ENCODE peak calls at places on chromosomes 12 and 14, in ten cellular contexts. O is activated T-cell treated with anti-CD3 and anti-CD28 coated beads, Interleukin-2, amount 50 U/mL, for 4 hours; X is small intestine; C is left lobe of liver; L is heart right ventricle; N is GM23248; Y is SK-N-SH; P is LoVo; V is GDM1; F is EL. M is an unnamed sample.

GRCh38 chr12:93913845-93914244 is 234.5 kb upstream of the PLXNC1 start:
- DNase-seq in F (peak; percentile 75), C (no peak), P (no peak), Y (no peak), X (no peak), L (no peak), V (no peak), N (peak; percentile 79), O (no peak), M (peak; percentile 75)

GRCh38 chr12:52767427-52767826 is 9.7 kb downstream of the KRT76 start:
- DNase-seq in L (no peak), F (no peak), X (no peak), P (no peak), C (no peak), V (no peak), O (no peak), Y (no peak), N (no peak), M (no peak)

GRCh38 chr12:27821259-27821973 is 41.4 kb upstream of the MANSC4 start:
- DNase-seq in C (no peak), L (no peak), X (peak; percentile 76), V (peak; percentile 19), P (peak; percentile 87), F (peak; percentile 79), O (peak; percentile 12), N (peak; percentile 79), Y (peak; percentile 51), M (peak; percentile 90)

GRCh38 chr12:84315926-84316325 is 596.7 kb downstream of the SLC6A15 start:
- DNase-seq in Y (no peak), F (no peak), P (no peak), L (no peak), O (no peak), N (peak; percentile 27), V (no peak), X (no peak), C (no peak), M (no peak)

GRCh38 chr12:118033331-118033730 is 16.8 kb downstream of the RFC5 start:
- DNase-seq in Y (no peak), X (no peak), N (peak; percentile 57), O (no peak), P (no peak), F (peak; percentile 23), V (no peak), L (no peak), C (no peak), M (no peak)

GRCh38 chr12:52524898-52525591 is 4.9 kb upstream of the KRT5 start:
- DNase-seq in L (no peak), P (no peak), F (no peak), X (no peak), N (no peak), O (no peak), V (no peak), Y (no peak), C (peak; percentile 11), M (no peak)

GRCh38 chr14:59199614-59200013 is 11.1 kb downstream of the DAAM1 start:
- DNase-seq in P (no peak), V (no peak), O (no peak), L (no peak), N (no peak), F (no peak), X (no peak), Y (no peak), C (no peak), M (peak; percentile 14)

GRCh38 chr12:52074006-52074405 is 4.2 kb downstream of the ATG101 start:
- DNase-seq in N (peak; percentile 77), X (no peak), F (peak; percentile 84), C (no peak), V (no peak), L (peak; percentile 72), Y (no peak), P (no peak), O (no peak), M (peak; percentile 70)

GRCh38 chr14:100048786-100049185 is 16.4 kb upstream of the EVL start:
- DNase-seq in V (no peak), P (no peak), Y (no peak), F (no peak), L (no peak), C (no peak), O (no peak), N (peak; percentile 26), X (no peak), M (no peak)

GRCh38 chr12:53217049-53217929 is 10.2 kb upstream of the ITGB7 start:
- DNase-seq in F (peak; percentile 47), O (peak; percentile 40), C (no peak), Y (no peak), V (peak; percentile 41), N (peak; percentile 86), L (peak; percentile 57), X (peak; percentile 43), P (no peak), M (no peak)

GRCh38 chr12:49358548-49359141 is 8.6 kb upstream of the SPATS2 start:
- DNase-seq in X (peak; percentile 65), C (peak; percentile 44), N (peak; percentile 62), V (peak; percentile 60), L (no peak), P (peak; percentile 61), Y (peak; percentile 74), F (peak; percentile 72), O (no peak), M (peak; percentile 73)

GRCh38 chr14:103094406-103095209 is at the start of gene EXOC3L4:
- DNase-seq in O (no peak), F (no peak), P (peak; percentile 42), Y (no peak), V (no peak), N (no peak), L (peak; percentile 18), C (no peak), X (peak; percentile 95), M (no peak)

GRCh38 chr12:43282106-43282505 is 269.9 kb downstream of the ADAMTS20 start:
- DNase-seq in L (no peak), O (no peak), V (no peak), F (peak; percentile 40), X (no peak), C (no peak), N (peak; percentile 63), Y (peak; percentile 35), P (peak; percentile 45), M (peak; percentile 63)

GRCh38 chr14:50363734-50364113 is 33.0 kb downstream of the CDKL1 start:
- DNase-seq in L (no peak), N (peak; percentile 69), C (no peak), O (peak; percentile 21), V (peak; percentile 78), P (no peak), X (peak; percentile 56), F (peak; percentile 36), Y (no peak), M (no peak)

GRCh38 chr12:96249196-96250118 is 55.3 kb downstream of the ELK3 start:
- DNase-seq in O (no peak), C (no peak), V (no peak), Y (peak; percentile 35), F (no peak), P (no peak), X (no peak), L (peak; percentile 69), N (peak; percentile 53), M (peak; percentile 54)

GRCh38 chr14:99389171-99389826 is 91.4 kb downstream of the SETD3 start:
- DNase-seq in Y (peak; percentile 79), N (peak; percentile 57), X (peak; percentile 53), V (no peak), F (peak; percentile 55), P (peak; percentile 10), L (peak; percentile 31), C (peak; percentile 58), O (peak; percentile 36), M (peak; percentile 24)

GRCh38 chr14:54622189-54622958 is 55.4 kb downstream of the SAMD4A start:
- DNase-seq in L (no peak), X (no peak), Y (no peak), P (no peak), C (no peak), O (peak; percentile 24), N (no peak), F (no peak), V (no peak), M (no peak)

GRCh38 chr12:19435831-19436497 is 3.3 kb upstream of the AEBP2 start:
- DNase-seq in F (no peak), N (no peak), V (no peak), L (no peak), P (no peak), O (no peak), Y (no peak), C (no peak), X (no peak), M (no peak)

GRCh38 chr14:75995372-75996041 is 9.9 kb downstream of the IFT43 start:
- DNase-seq in P (no peak), X (no peak), V (no peak), C (no peak), Y (no peak), O (no peak), N (peak; percentile 68), F (peak; percentile 64), L (peak; percentile 62), M (no peak)

GRCh38 chr14:97233319-97233980 is 436.3 kb downstream of the VRK1 start:
- DNase-seq in L (no peak), Y (no peak), O (no peak), P (no peak), F (no peak), X (no peak), C (no peak), N (no peak), V (no peak), M (no peak)

GRCh38 chr12:3077572-3078081 is 448 bp downstream of the TSPAN9 start:
- DNase-seq in L (peak; percentile 46), X (peak; percentile 11), O (peak; percentile 14), F (peak; percentile 8), V (no peak), P (no peak), Y (no peak), C (no peak), N (peak; percentile 47), M (peak; percentile 32)

GRCh38 chr12:91332305-91332704 is 149.7 kb upstream of the DCN start:
- DNase-seq in P (no peak), N (no peak), X (no peak), Y (no peak), O (no peak), V (no peak), L (no peak), F (no peak), C (no peak), M (peak; percentile 30)

GRCh38 chr14:74425525-74426201 is 347 bp downstream of the SYNDIG1L start:
- DNase-seq in X (no peak), O (peak; percentile 25), P (peak; percentile 25), C (no peak), L (peak; percentile 50), F (peak; percentile 29), N (peak; percentile 55), V (peak; percentile 5), Y (peak; percentile 83), M (no peak)

GRCh38 chr14:92927396-92928257 is 4.7 kb downstream of the CHGA start:
- DNase-seq in X (no peak), L (no peak), V (no peak), Y (no peak), N (peak; percentile 49), P (no peak), O (no peak), F (no peak), C (no peak), M (no peak)

GRCh38 chr14:103105580-103106168 is 11.1 kb downstream of the EXOC3L4 start:
- DNase-seq in C (no peak), O (no peak), P (peak; percentile 18), F (no peak), N (no peak), Y (no peak), V (no peak), X (peak; percentile 47), L (no peak), M (no peak)

GRCh38 chr14:23068792-23069412 is 11.6 kb upstream of the CDH24 start:
- DNase-seq in V (no peak), L (no peak), X (peak; percentile 92), O (peak; percentile 62), P (peak; percentile 87), N (peak; percentile 92), Y (peak; percentile 89), C (peak; percentile 78), F (peak; percentile 95), M (peak; percentile 92)